ENCODE peak calls at places on chromosome X, in six cellular contexts. Y is SK-N-SH, K is H1, Z is K562, J is HepG2, V is GM12891. B is an unnamed sample.

GRCh38 chrX:131895002-131895401 is 128.1 kb upstream of the STK26 start:
- DNase-seq in Y (no peak), K (no peak), Z (no peak), J (no peak), V (no peak), B (no peak)

GRCh38 chrX:105464611-105465010 is 244.1 kb upstream of the TEX13A start:
- DNase-seq in Y (no peak), K (no peak), Z (no peak), J (no peak), V (no peak), B (no peak)

GRCh38 chrX:26783512-26784225 is 567.7 kb downstream of the MAGEB5 start:
- DNase-seq in Y (peak; percentile 14), K (peak; percentile 17), Z (no peak), J (peak; percentile 65), V (no peak), B (no peak)

GRCh38 chrX:2504706-2505332 is 4.0 kb upstream of the DHRSX start:
- DNase-seq in Y (no peak), K (no peak), Z (no peak), J (no peak), V (no peak), B (no peak)

GRCh38 chrX:18664947-18665346 is 7.0 kb downstream of the RS1 start:
- DNase-seq in Y (no peak), K (no peak), Z (no peak), J (no peak), V (no peak), B (no peak)

GRCh38 chrX:46882266-46882665 is 30.0 kb upstream of the JADE3 start:
- DNase-seq in Y (no peak), K (no peak), Z (no peak), J (no peak), V (no peak), B (no peak)

GRCh38 chrX:1212532-1212931 is at the start of gene CRLF2:
- DNase-seq in Y (no peak), K (no peak), Z (no peak), J (no peak), V (peak; percentile 23), B (no peak)

GRCh38 chrX:12984629-12985303 is 9.9 kb downstream of the TMSB4X start:
- DNase-seq in Y (no peak), K (no peak), Z (peak; percentile 24), J (no peak), V (no peak), B (no peak)

GRCh38 chrX:31588355-31588754 is 516.5 kb upstream of the FTHL17 start:
- DNase-seq in Y (no peak), K (no peak), Z (no peak), J (no peak), V (no peak), B (no peak)

GRCh38 chrX:38638952-38639529 is 77.7 kb downstream of the TSPAN7 start:
- DNase-seq in Y (no peak), K (no peak), Z (peak; percentile 11), J (peak; percentile 28), V (no peak), B (no peak)

GRCh38 chrX:72376124-72376523 is 70.4 kb upstream of the CITED1 start:
- DNase-seq in Y (no peak), K (no peak), Z (no peak), J (no peak), V (no peak), B (no peak)
- TF ChIP-seq TAF1 in Y (no peak), K (no peak), Z (no peak), J (no peak), V (no peak), B (no peak)

DNA sequence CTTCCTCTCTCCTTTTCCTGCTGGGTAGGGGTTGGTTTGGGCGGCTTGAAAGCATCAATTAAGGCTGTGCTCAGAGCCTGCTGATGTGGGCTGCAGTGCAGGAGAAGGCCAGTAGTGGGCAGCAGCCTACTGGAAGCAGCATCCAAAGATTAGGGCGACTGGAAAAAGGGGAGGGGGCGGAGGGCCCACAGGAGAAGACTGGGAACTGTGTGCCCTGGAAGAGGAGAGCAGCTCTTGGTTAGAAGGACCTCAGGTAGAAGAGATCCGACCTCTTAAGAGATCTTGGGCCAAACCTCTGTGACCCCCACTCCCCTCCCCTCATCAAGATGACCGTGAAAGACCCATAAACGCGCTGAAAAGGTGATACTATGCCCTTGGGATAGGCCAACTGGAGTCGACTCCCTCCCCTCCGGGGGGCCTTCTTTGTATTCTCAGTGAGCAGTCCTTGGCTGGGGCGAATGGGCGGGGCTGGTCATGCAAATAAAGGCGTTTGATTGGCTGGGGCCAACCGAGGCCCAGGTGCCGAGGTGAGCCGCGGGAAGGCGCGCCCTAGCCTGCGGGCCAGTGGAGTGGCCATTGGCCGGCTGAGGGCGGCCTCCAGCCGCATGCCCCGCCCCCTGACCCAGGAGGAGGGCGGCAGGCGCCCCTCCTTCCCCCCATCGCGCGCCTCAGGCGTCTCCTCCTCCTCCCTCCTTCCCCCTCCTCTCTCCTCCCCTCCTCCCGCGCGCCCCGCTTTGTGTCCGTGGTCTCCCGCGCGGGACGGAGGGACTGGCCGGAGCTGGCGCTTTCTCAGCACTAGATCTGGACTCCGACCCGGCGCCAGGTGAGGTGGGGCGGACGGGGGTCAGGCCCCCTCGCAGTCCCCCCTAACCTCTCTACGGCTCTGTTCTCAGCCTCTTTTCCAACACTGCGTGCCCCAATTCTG is 10.1 kb downstream of the DLG3 start:
- DNase-seq in Y (peak; percentile 88), K (peak; percentile 85), Z (peak; percentile 92), J (peak; percentile 84), V (no peak), B (peak; percentile 52)
- TF ChIP-seq TAF1 in Y (no peak), K (peak; percentile 39), Z (no peak), J (peak; percentile 31), V (no peak), B (no peak)

GRCh38 chrX:69150294-69150960 is 14.8 kb downstream of the PJA1 start:
- DNase-seq in Y (peak; percentile 15), K (no peak), Z (no peak), J (peak; percentile 30), V (no peak), B (no peak)
- TF ChIP-seq TAF1 in Y (no peak), K (no peak), Z (no peak), J (no peak), V (no peak), B (no peak)

GRCh38 chrX:44872319-44872816 is 620 bp upstream of the KDM6A start:
- DNase-seq in Y (no peak), K (no peak), Z (peak; percentile 49), J (no peak), V (no peak), B (peak; percentile 43)
- TF ChIP-seq TAF1 in Y (no peak), K (no peak), Z (no peak), J (peak; percentile 81), V (no peak), B (no peak)

DNA sequence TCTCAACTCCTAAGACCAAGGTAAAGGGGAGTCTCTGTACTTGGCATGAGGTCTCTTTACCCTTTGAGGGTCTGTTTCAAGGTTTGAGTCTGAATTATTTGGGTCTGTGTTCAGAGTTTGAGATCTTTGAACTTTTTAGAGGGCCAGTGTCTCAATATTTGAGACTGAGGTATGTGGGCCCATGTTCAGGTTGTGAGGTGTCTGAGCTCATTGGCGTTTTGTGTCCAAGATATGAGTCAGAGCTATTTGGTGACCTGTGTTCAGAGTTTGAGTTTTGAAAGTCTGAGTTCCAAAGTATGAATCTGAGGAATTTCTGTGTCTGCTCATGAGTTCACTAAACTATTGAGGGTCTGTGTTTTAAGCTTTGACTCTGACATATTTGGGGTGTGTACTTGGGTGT is 36.7 kb upstream of the PAGE4 start:
- DNase-seq in Y (no peak), K (no peak), Z (no peak), J (peak; percentile 69), V (no peak), B (no peak)
- TF ChIP-seq TAF1 in Y (no peak), K (no peak), Z (no peak), J (no peak), V (no peak), B (no peak)

DNA sequence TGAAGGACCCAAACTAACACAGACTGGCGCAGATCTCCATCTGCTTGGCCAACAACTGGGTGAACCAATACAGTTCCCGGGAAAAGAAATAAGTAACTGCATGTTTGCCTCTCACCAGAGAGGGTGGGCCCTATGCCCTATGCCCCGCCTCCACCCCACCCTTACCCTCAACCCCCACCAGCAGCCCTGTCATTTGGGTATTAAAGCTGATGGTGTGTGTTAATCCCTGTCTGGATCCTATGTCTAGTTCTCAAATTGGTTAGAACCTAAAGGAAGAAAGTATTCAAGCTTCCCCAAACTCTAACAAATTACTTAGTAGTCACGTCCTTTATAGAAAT is 19.0 kb downstream of the SMPX start:
- DNase-seq in Y (no peak), K (no peak), Z (no peak), J (no peak), V (no peak), B (no peak)
- TF ChIP-seq TAF1 in Y (no peak), K (no peak), Z (no peak), J (no peak), V (no peak), B (no peak)

DNA sequence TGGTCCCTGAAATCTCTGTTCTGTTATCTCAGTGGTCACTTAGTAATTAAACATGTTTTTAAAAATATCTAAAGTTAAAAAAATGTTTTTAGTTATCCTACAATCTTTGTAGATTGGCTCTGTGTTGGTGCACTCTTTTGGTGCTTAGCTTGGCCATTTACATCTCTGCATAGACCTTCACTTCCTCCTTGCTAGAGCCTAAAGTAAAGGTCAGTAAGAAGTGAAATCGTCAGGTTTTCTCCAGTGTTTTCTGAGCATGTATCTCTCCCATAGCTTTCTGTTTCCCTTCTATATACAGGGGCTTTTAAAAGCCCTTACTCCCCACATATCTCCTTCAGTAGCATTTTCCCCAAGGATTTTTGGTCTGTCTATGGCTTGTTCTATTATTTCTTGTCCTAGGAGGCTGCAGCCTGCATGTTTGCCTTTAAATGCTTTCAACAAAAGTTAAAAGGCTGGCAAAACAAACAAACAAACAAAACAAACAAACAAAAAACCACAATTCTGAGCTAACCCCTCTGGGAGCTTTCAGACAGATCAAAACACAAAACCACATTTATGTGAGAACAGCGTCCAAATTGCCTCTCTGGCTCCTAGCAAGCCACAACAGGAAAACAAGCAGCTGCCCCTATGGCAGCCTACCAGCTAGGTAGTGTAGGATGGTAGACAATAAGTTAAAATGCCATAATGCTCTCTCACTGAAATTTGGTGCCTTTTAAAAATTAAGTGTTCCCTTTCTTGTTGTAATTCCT is 27.3 kb upstream of the GPRASP2 start:
- DNase-seq in Y (no peak), K (no peak), Z (no peak), J (no peak), V (no peak), B (no peak)
- TF ChIP-seq TAF1 in Y (no peak), K (no peak), Z (no peak), J (no peak), V (no peak), B (no peak)

DNA sequence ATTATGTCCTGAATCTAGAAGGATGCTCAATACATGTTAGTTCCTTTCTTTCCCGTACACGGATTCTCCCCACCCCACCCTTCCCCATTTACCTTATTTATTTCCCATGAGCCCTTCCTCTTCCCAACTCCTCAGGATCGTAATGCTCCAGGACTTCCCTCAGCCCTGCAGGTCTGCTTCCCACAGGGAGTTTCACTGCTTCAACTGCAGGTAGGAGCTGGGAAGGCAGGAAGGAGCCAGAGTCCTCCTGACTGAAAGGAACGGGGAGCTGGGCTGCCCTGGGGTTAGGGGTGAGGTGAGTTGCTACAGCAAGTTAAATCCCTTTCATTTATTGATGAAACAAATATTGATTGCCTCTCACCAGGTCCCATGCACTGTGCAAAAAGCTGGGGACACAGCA is 33.2 kb downstream of the SAT1 start:
- DNase-seq in Y (no peak), K (no peak), Z (no peak), J (no peak), V (no peak), B (no peak)
- TF ChIP-seq TAF1 in Y (no peak), K (no peak), Z (no peak), J (no peak), V (no peak), B (no peak)